ENCODE peak calls at places on chromosome 22, in ten cellular contexts. B, Z, N, M, S, J, G, D, A and W are unnamed samples.

GRCh38 chr22:44585559-44586121 is 87.6 kb upstream of the RTL6 start:
- DNase-seq in A (no peak), D (no peak), G (no peak), M (peak; percentile 58), S (no peak), J (peak; percentile 11), B (no peak), N (no peak), Z (no peak), W (no peak)

GRCh38 chr22:42056757-42057511 is 13.7 kb downstream of the NAGA start:
- DNase-seq in D (no peak), J (no peak), B (no peak), M (no peak), A (no peak), G (no peak), S (no peak), Z (no peak), N (no peak), W (no peak)

GRCh38 chr22:19841641-19842385 is 12.9 kb downstream of the GNB1L start:
- DNase-seq in J (no peak), B (no peak), D (no peak), Z (no peak), M (no peak), A (no peak), N (no peak), G (no peak), S (no peak), W (no peak)

GRCh38 chr22:41340357-41340756 is 39.0 kb downstream of the ZC3H7B start:
- DNase-seq in B (no peak), M (peak; percentile 62), N (no peak), A (no peak), Z (no peak), D (no peak), J (no peak), G (no peak), S (no peak), W (no peak)

GRCh38 chr22:34010259-34010658 is 90.0 kb upstream of the LARGE1 start:
- DNase-seq in D (no peak), Z (no peak), B (no peak), N (no peak), S (no peak), J (no peak), A (no peak), M (no peak), G (no peak), W (no peak)

GRCh38 chr22:44497218-44497903 is 672 bp downstream of the RTL6 start:
- DNase-seq in A (peak; percentile 13), N (peak; percentile 37), Z (no peak), M (no peak), J (no peak), B (no peak), G (no peak), D (peak; percentile 39), S (no peak), W (no peak)

GRCh38 chr22:36445158-36445668 is 36.2 kb downstream of the TXN2 start:
- DNase-seq in Z (no peak), S (no peak), G (no peak), M (no peak), N (peak; percentile 63), J (peak; percentile 68), D (no peak), A (peak; percentile 36), B (no peak), W (peak; percentile 67)

GRCh38 chr22:48853627-48854240 is 973.9 kb downstream of the BRD1 start:
- DNase-seq in Z (no peak), A (no peak), D (no peak), G (no peak), N (no peak), J (no peak), B (no peak), M (no peak), S (no peak), W (no peak)

GRCh38 chr22:46068908-46069481 is 81.3 kb upstream of the PPARA start:
- DNase-seq in J (peak; percentile 43), S (no peak), M (peak; percentile 66), N (peak; percentile 22), A (peak; percentile 27), Z (no peak), G (peak; percentile 23), B (peak; percentile 12), D (no peak), W (no peak)

GRCh38 chr22:29108137-29108536 is 35.3 kb downstream of the KREMEN1 start:
- DNase-seq in G (no peak), Z (no peak), N (no peak), B (no peak), A (no peak), M (no peak), S (peak; percentile 10), D (no peak), J (no peak), W (peak; percentile 19)

GRCh38 chr22:37183432-37184379 is 4.3 kb downstream of the C1QTNF6 start:
- DNase-seq in G (no peak), M (peak; percentile 56), Z (no peak), D (no peak), B (no peak), N (no peak), J (no peak), A (no peak), S (no peak), W (no peak)

GRCh38 chr22:25013634-25014033 is 61.1 kb downstream of the KIAA1671 start:
- DNase-seq in S (no peak), A (no peak), G (no peak), B (no peak), J (peak; percentile 52), Z (no peak), M (no peak), N (no peak), D (no peak), W (peak; percentile 21)

GRCh38 chr22:44424131-44424711 is 73.8 kb downstream of the RTL6 start:
- DNase-seq in B (no peak), Z (no peak), S (no peak), G (no peak), J (no peak), A (no peak), D (no peak), M (no peak), N (no peak), W (no peak)

GRCh38 chr22:24772493-24773220 is 1.9 kb downstream of the PIWIL3 start:
- DNase-seq in B (no peak), Z (no peak), M (no peak), D (no peak), J (no peak), G (no peak), A (no peak), S (peak; percentile 61), N (no peak), W (peak; percentile 29)

DNA sequence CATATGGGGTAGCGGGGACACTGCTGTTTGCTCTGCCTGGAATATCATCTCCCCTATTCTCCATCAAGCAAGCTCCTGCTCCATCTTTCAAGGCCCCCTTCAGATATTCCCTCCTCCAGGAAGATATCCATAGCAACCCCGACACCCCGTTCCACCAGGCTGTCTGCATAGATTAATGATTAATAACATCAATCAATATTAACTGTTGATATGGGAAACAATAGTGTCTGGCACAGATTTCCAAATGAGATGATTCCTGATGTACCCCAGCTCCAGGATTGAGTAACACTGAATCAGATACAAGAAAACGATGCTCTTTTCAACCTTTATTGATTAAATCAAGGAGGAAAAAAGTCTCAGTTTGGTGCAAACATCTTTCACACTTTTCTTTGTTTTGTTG is 7.5 kb upstream of the TPST2 start:
- DNase-seq in A (no peak), G (no peak), B (no peak), Z (no peak), M (no peak), J (no peak), N (no peak), S (no peak), D (no peak), W (no peak)
- TF ChIP-seq POLR2A in A (no peak), G (no peak), B (no peak), Z (no peak), M (no peak), J (no peak), N (no peak), S (no peak), D (no peak), W (no peak)

GRCh38 chr22:38788417-38788816 is 5.5 kb downstream of the DNAL4 start:
- DNase-seq in D (no peak), S (no peak), G (peak; percentile 56), M (no peak), Z (peak; percentile 47), J (peak; percentile 56), B (no peak), A (no peak), N (peak; percentile 89), W (no peak)
- TF ChIP-seq POLR2A in D (no peak), S (no peak), G (no peak), M (no peak), Z (no peak), J (no peak), B (no peak), A (no peak), N (no peak), W (no peak)

DNA sequence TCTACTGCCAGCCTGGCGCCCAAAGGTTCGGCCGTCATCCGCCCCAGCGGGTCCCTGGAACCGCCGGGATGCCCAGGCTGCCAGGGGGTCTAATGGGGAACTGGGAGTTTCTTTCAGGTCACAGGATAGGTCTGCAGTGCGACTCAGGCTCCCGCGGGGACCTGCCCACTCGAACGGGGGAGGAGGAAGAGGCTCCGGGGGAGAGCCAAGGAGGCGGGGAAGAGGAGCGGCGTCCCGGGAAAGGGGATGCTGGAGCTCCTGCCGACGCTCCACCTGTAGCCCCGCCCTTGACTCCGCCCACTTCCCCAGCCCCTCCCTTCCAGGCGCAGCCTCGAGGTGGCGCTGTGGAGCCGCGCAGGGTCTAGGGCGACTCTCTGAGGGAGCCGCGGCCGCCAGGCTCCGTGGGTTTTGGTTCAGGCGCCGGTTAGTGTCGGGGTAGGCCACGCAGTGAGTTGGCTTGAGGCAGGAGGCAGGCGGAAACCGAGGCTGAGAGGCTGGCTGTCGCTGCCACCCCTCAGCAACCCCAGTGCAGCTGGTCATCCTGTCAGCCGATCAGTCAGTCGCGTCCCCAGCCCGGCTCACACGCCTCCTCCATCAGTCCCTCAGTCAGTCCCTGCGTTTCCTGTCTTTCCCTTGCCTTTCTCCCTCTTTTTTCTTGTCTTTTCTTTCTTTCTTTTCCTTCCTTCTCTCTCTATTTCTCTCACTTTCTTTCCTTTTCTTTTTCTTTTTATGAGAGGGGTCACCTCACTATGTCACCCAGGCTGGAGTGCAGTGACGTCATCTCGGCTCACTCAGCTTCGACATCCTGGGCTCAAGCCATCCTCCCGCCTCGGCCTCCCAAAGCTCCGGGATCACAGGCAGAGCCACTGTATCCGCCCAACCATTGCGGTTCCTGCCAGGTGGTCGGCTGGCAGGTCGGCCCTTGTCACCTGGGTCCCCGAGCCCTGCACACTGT is 26.4 kb downstream of the YWHAH start:
- DNase-seq in S (peak; percentile 63), N (peak; percentile 90), B (peak; percentile 47), Z (peak; percentile 39), G (peak; percentile 91), M (peak; percentile 87), A (peak; percentile 76), D (peak; percentile 85), J (peak; percentile 71), W (peak; percentile 86)
- TF ChIP-seq POLR2A in S (no peak), N (no peak), B (no peak), Z (no peak), G (no peak), M (no peak), A (no peak), D (no peak), J (no peak), W (no peak)

GRCh38 chr22:17774206-17774927 is at the start of gene BID:
- DNase-seq in N (no peak), D (peak; percentile 62), A (peak; percentile 74), Z (no peak), B (no peak), J (no peak), S (no peak), G (peak; percentile 69), M (no peak), W (peak; percentile 35)
- TF ChIP-seq POLR2A in N (no peak), D (no peak), A (peak; percentile 39), Z (peak; percentile 49), B (no peak), J (no peak), S (peak; percentile 15), G (peak; percentile 65), M (no peak), W (peak; percentile 49)